ENCODE peak calls at places on chromosome 3, in eight cellular contexts. I is memory B cell; Y is RPMI8226; E is A549; Z is activated CD8-positive, alpha-beta memory T cell treated with anti-CD3 and anti-CD28 coated beads for 48 hours; O is skeletal muscle cell; A is adrenal gland; W is effector memory CD8-positive, alpha-beta T cell. U is an unnamed sample.

GRCh38 chr3:11721114-11721440 is 77.4 kb upstream of the VGLL4 start:
- DNase-seq in A (no peak), I (no peak), Z (no peak), W (no peak), O (no peak), E (no peak), Y (peak), U (no peak)

GRCh38 chr3:40593351-40593750 is 68.6 kb downstream of the ZNF621 start:
- DNase-seq in W (no peak), I (no peak), Y (no peak), O (no peak), E (no peak), Z (no peak), A (no peak), U (no peak)

GRCh38 chr3:16026753-16027152 is 147.7 kb upstream of the GALNT15 start:
- DNase-seq in Y (no peak), A (no peak), I (no peak), O (no peak), E (no peak), Z (no peak), W (no peak), U (no peak)

GRCh38 chr3:193563429-193563828 is 8.7 kb upstream of the ATP13A4 start:
- DNase-seq in W (no peak), I (no peak), Y (no peak), A (peak), E (no peak), Z (no peak), O (no peak), U (no peak)

GRCh38 chr3:100226712-100227429 is 33.9 kb upstream of the TBC1D23 start:
- DNase-seq in A (no peak), Y (no peak), E (no peak), I (no peak), Z (no peak), W (no peak), O (no peak), U (no peak)

GRCh38 chr3:160343132-160343531 is 55.9 kb downstream of the IFT80 start:
- DNase-seq in A (no peak), O (no peak), W (no peak), I (no peak), Y (peak), Z (no peak), E (peak), U (no peak)

GRCh38 chr3:143331336-143331735 is 211.8 kb downstream of the CHST2 start:
- DNase-seq in Y (no peak), O (no peak), E (no peak), Z (no peak), W (no peak), I (no peak), A (no peak), U (no peak)

GRCh38 chr3:25604107-25604805 is 60.5 kb downstream of the TOP2B start:
- DNase-seq in O (peak), I (no peak), E (peak), Z (no peak), A (no peak), W (no peak), Y (no peak), U (no peak)

GRCh38 chr3:122668930-122669730 is 11.5 kb upstream of the PARP14 start:
- DNase-seq in I (no peak), Z (no peak), E (peak), A (no peak), O (peak), Y (no peak), W (no peak), U (no peak)

GRCh38 chr3:99774467-99774866 is 43.2 kb upstream of the CMSS1 start:
- DNase-seq in W (no peak), I (no peak), Y (no peak), A (no peak), O (peak), E (no peak), Z (no peak), U (no peak)

GRCh38 chr3:122941233-122942206 is 86.0 kb downstream of the SEMA5B start:
- DNase-seq in Y (no peak), A (no peak), W (peak), Z (no peak), O (no peak), E (no peak), I (no peak), U (no peak)

GRCh38 chr3:114827495-114827894 is 319.6 kb downstream of the ZBTB20 start:
- DNase-seq in E (peak), Y (peak), I (no peak), A (peak), Z (no peak), W (no peak), O (peak), U (no peak)

GRCh38 chr3:123723527-123724168 is 138.8 kb upstream of the HACD2 start:
- DNase-seq in E (peak), Z (no peak), I (peak), O (no peak), Y (peak), A (peak), W (peak), U (peak)

GRCh38 chr3:195909294-195909644 is 918 bp upstream of the TNK2 start:
- DNase-seq in W (no peak), E (no peak), Y (no peak), O (no peak), I (no peak), A (no peak), Z (no peak), U (no peak)

GRCh38 chr3:8869613-8870012 is 93.7 kb downstream of the RAD18 start:
- DNase-seq in O (peak), Z (no peak), A (no peak), I (no peak), W (no peak), E (peak), Y (no peak), U (no peak)

GRCh38 chr3:127490271-127491023 is 100.1 kb downstream of the TPRA1 start:
- DNase-seq in E (no peak), W (no peak), A (no peak), O (no peak), Z (no peak), Y (no peak), I (no peak), U (no peak)

GRCh38 chr3:96324087-96324486 is 490.3 kb upstream of the EPHA6 start:
- DNase-seq in A (no peak), Y (no peak), E (no peak), O (no peak), Z (no peak), I (no peak), W (no peak), U (no peak)

GRCh38 chr3:151016421-151016820 is 43.9 kb upstream of the CLRN1 start:
- DNase-seq in Y (no peak), W (no peak), Z (no peak), A (no peak), E (no peak), O (peak), I (no peak), U (no peak)

GRCh38 chr3:187740446-187741399 is 4.5 kb downstream of the BCL6 start:
- DNase-seq in Y (peak), W (peak), O (no peak), Z (peak), I (peak), E (peak), A (peak), U (peak)

GRCh38 chr3:135368316-135368715 is 573.3 kb downstream of the EPHB1 start:
- DNase-seq in Z (no peak), O (no peak), A (no peak), W (no peak), Y (no peak), I (no peak), E (no peak), U (no peak)

GRCh38 chr3:101942356-101942755 is 93.0 kb downstream of the NFKBIZ start:
- DNase-seq in O (no peak), I (no peak), W (no peak), E (no peak), Z (no peak), Y (no peak), A (no peak), U (no peak)

GRCh38 chr3:64667138-64667537 is 20.7 kb downstream of the ADAMTS9 start:
- DNase-seq in Z (no peak), E (no peak), A (no peak), I (no peak), W (no peak), O (no peak), Y (no peak), U (no peak)

U was measured in uterus.